ENCODE peak calls at places on chromosomes 6 and 20, in five cellular contexts. One of them, this sample, is unnamed.

GRCh38 chr6:73898599-73898998 is 202.6 kb downstream of the CD109 start:
- DNase-seq in H1: no peak
- DNase-seq in HepG2: no peak
- DNase-seq in GM12878: no peak
- DNase-seq in K562: no peak
- DNase-seq in this sample: no peak

GRCh38 chr6:16637635-16638034 is 123.6 kb downstream of the ATXN1 start:
- DNase-seq in K562: no peak
- DNase-seq in HepG2: no peak
- DNase-seq in H1: no peak
- DNase-seq in GM12878: no peak
- DNase-seq in this sample: no peak

GRCh38 chr6:42963179-42963854 is 2.8 kb downstream of the GNMT start:
- DNase-seq in H1: no peak
- DNase-seq in GM12878: no peak
- DNase-seq in K562: no peak
- DNase-seq in HepG2: no peak
- DNase-seq in this sample: peak

GRCh38 chr6:134041093-134041492 is 11.3 kb downstream of the SLC2A12 start:
- DNase-seq in H1: no peak
- DNase-seq in K562: no peak
- DNase-seq in HepG2: no peak
- DNase-seq in GM12878: no peak
- DNase-seq in this sample: peak

GRCh38 chr6:63466242-63466733 is 106.0 kb upstream of the LOC128125822 start:
- DNase-seq in K562: no peak
- DNase-seq in HepG2: no peak
- DNase-seq in GM12878: no peak
- DNase-seq in H1: no peak
- DNase-seq in this sample: no peak

GRCh38 chr6:135114355-135115145 is 59.9 kb upstream of the HBS1L start:
- DNase-seq in GM12878: peak
- DNase-seq in H1: no peak
- DNase-seq in K562: no peak
- DNase-seq in HepG2: no peak
- DNase-seq in this sample: no peak

GRCh38 chr20:47007826-47008655 is 113.4 kb downstream of the EYA2 start:
- DNase-seq in GM12878: no peak
- DNase-seq in K562: no peak
- DNase-seq in HepG2: no peak
- DNase-seq in H1: no peak
- DNase-seq in this sample: no peak

GRCh38 chr6:36320475-36320874 is 16.2 kb downstream of the BNIP5 start:
- DNase-seq in GM12878: no peak
- DNase-seq in K562: no peak
- DNase-seq in H1: no peak
- DNase-seq in HepG2: peak
- DNase-seq in this sample: peak

GRCh38 chr6:87066449-87067288 is 28.2 kb downstream of the CGA start:
- DNase-seq in HepG2: peak
- DNase-seq in GM12878: peak
- DNase-seq in H1: no peak
- DNase-seq in K562: peak
- DNase-seq in this sample: peak

GRCh38 chr20:58231678-58232077 is 3.2 kb upstream of the ANKRD60 start:
- DNase-seq in HepG2: peak
- DNase-seq in GM12878: no peak
- DNase-seq in K562: no peak
- DNase-seq in H1: no peak
- DNase-seq in this sample: peak

GRCh38 chr20:44187054-44187762 is at the start of gene JPH2:
- DNase-seq in H1: no peak
- DNase-seq in HepG2: no peak
- DNase-seq in GM12878: no peak
- DNase-seq in K562: no peak
- DNase-seq in this sample: peak
- TF ChIP-seq KDM1A in H1: no peak
- TF ChIP-seq KDM1A in HepG2: no peak
- TF ChIP-seq KDM1A in GM12878: no peak
- TF ChIP-seq KDM1A in K562: no peak
- TF ChIP-seq KDM1A in this sample: no peak

DNA sequence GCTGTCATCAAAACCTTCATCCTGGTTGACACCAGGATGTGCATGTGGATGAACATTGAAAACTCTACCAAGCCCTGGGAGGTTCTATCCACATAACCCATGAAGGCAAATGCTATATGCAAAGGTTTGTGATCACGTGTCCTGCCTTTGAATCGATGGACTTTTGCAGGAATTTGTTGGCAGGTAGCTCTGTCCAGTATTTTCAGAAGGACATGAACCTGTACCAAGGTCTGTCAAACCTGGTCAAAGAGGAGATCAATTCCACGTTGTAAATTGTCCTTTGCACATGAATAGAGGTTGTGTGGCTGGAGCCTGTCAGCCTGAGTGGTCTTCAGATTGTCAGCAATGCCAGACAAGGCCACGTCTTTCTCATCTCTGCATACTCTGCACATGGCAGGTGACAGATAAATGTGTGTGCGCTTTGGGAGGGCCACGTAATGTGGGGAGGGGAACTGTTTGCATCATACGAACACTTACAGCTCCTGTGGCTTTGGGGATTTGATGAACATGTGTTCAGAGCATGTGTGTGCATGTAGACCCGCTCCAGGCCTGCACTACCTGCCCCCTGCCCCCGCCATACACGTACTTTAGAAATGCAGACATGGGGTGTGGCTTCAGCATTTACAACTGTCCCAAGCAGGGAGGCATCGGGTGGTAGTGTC is 169.1 kb downstream of the ERMARD start:
- DNase-seq in HepG2: no peak
- DNase-seq in H1: no peak
- DNase-seq in GM12878: no peak
- DNase-seq in K562: no peak
- DNase-seq in this sample: no peak
- TF ChIP-seq KDM1A in HepG2: no peak
- TF ChIP-seq KDM1A in H1: no peak
- TF ChIP-seq KDM1A in GM12878: no peak
- TF ChIP-seq KDM1A in K562: no peak
- TF ChIP-seq KDM1A in this sample: no peak

GRCh38 chr6:139568157-139568955 is 193.9 kb upstream of the CITED2 start:
- DNase-seq in K562: no peak
- DNase-seq in HepG2: no peak
- DNase-seq in GM12878: no peak
- DNase-seq in H1: no peak
- DNase-seq in this sample: no peak

GRCh38 chr6:139572001-139572400 is 197.6 kb upstream of the CITED2 start:
- DNase-seq in GM12878: no peak
- DNase-seq in K562: no peak
- DNase-seq in HepG2: no peak
- DNase-seq in H1: no peak
- DNase-seq in this sample: no peak

GRCh38 chr6:139570166-139570565 is 195.7 kb upstream of the CITED2 start:
- DNase-seq in GM12878: no peak
- DNase-seq in HepG2: no peak
- DNase-seq in K562: no peak
- DNase-seq in H1: no peak
- DNase-seq in this sample: no peak

GRCh38 chr6:139568956-139569538 is 194.6 kb upstream of the CITED2 start:
- DNase-seq in GM12878: no peak
- DNase-seq in K562: no peak
- DNase-seq in HepG2: no peak
- DNase-seq in H1: no peak
- DNase-seq in this sample: no peak

GRCh38 chr6:139569561-139569960 is 195.1 kb upstream of the CITED2 start:
- DNase-seq in H1: no peak
- DNase-seq in K562: no peak
- DNase-seq in HepG2: no peak
- DNase-seq in GM12878: no peak
- DNase-seq in this sample: no peak
- TF ChIP-seq KDM1A in H1: no peak
- TF ChIP-seq KDM1A in K562: no peak
- TF ChIP-seq KDM1A in HepG2: no peak
- TF ChIP-seq KDM1A in GM12878: no peak
- TF ChIP-seq KDM1A in this sample: no peak

GRCh38 chr20:2557873-2558580 is 21.7 kb downstream of the TMC2 start:
- DNase-seq in HepG2: no peak
- DNase-seq in H1: no peak
- DNase-seq in GM12878: no peak
- DNase-seq in K562: no peak
- DNase-seq in this sample: no peak

GRCh38 chr20:2563116-2563515 is 26.7 kb downstream of the TMC2 start:
- DNase-seq in K562: no peak
- DNase-seq in HepG2: no peak
- DNase-seq in H1: no peak
- DNase-seq in GM12878: no peak
- DNase-seq in this sample: no peak

GRCh38 chr20:2558581-2559301 is 22.4 kb downstream of the TMC2 start:
- DNase-seq in HepG2: no peak
- DNase-seq in K562: no peak
- DNase-seq in H1: no peak
- DNase-seq in GM12878: no peak
- DNase-seq in this sample: no peak

GRCh38 chr20:2559641-2560040 is 23.3 kb downstream of the TMC2 start:
- DNase-seq in HepG2: no peak
- DNase-seq in H1: no peak
- DNase-seq in GM12878: no peak
- DNase-seq in K562: no peak
- DNase-seq in this sample: no peak
- TF ChIP-seq KDM1A in HepG2: no peak
- TF ChIP-seq KDM1A in H1: no peak
- TF ChIP-seq KDM1A in GM12878: no peak
- TF ChIP-seq KDM1A in K562: no peak
- TF ChIP-seq KDM1A in this sample: no peak

This sample was measured in A549.